ENCODE peak calls at places on chromosomes 6 and 20, in five cellular contexts. One of them, this sample, is unnamed.
A peak's percentile ranks its signal among the peaks of the same experiment; 100 is the strongest.

GRCh38 chr6:33123732-33124524 is 48.1 kb downstream of the HLA-DPB1 start:
- DNase-seq in AG04450: no peak
- DNase-seq in effector CD4-positive, alpha-beta T cell: no peak
- DNase-seq in stimulated activated CD4-positive, alpha-beta T cell treated with anti-CD3 and anti-CD28 coated beads, Interleukin-1b, Interleukin-23, amount 100 ng/mL, for 24 hours: no peak
- DNase-seq in 8988T: no peak
- DNase-seq in this sample: peak; percentile 72

GRCh38 chr6:44043036-44043478 is 84.2 kb downstream of the MRPL14 start:
- DNase-seq in stimulated activated CD4-positive, alpha-beta T cell treated with anti-CD3 and anti-CD28 coated beads, Interleukin-1b, Interleukin-23, amount 100 ng/mL, for 24 hours: no peak
- DNase-seq in AG04450: no peak
- DNase-seq in 8988T: no peak
- DNase-seq in effector CD4-positive, alpha-beta T cell: no peak
- DNase-seq in this sample: no peak

GRCh38 chr6:56732517-56732916 is 89.8 kb upstream of the DST start:
- DNase-seq in effector CD4-positive, alpha-beta T cell: no peak
- DNase-seq in stimulated activated CD4-positive, alpha-beta T cell treated with anti-CD3 and anti-CD28 coated beads, Interleukin-1b, Interleukin-23, amount 100 ng/mL, for 24 hours: no peak
- DNase-seq in AG04450: no peak
- DNase-seq in 8988T: no peak
- DNase-seq in this sample: no peak

GRCh38 chr6:157050537-157051280 is 272.6 kb downstream of the TMEM242 start:
- DNase-seq in 8988T: no peak
- DNase-seq in AG04450: no peak
- DNase-seq in stimulated activated CD4-positive, alpha-beta T cell treated with anti-CD3 and anti-CD28 coated beads, Interleukin-1b, Interleukin-23, amount 100 ng/mL, for 24 hours: no peak
- DNase-seq in effector CD4-positive, alpha-beta T cell: no peak
- DNase-seq in this sample: no peak

GRCh38 chr20:33229843-33230242 is 6.0 kb upstream of the BPIFA1 start:
- DNase-seq in AG04450: no peak
- DNase-seq in 8988T: no peak
- DNase-seq in effector CD4-positive, alpha-beta T cell: no peak
- DNase-seq in stimulated activated CD4-positive, alpha-beta T cell treated with anti-CD3 and anti-CD28 coated beads, Interleukin-1b, Interleukin-23, amount 100 ng/mL, for 24 hours: no peak
- DNase-seq in this sample: no peak

GRCh38 chr6:39937686-39938333 is 3.5 kb upstream of the MOCS1 start:
- DNase-seq in AG04450: no peak
- DNase-seq in effector CD4-positive, alpha-beta T cell: no peak
- DNase-seq in stimulated activated CD4-positive, alpha-beta T cell treated with anti-CD3 and anti-CD28 coated beads, Interleukin-1b, Interleukin-23, amount 100 ng/mL, for 24 hours: no peak
- DNase-seq in 8988T: no peak
- DNase-seq in this sample: no peak

GRCh38 chr20:25544316-25544715 is 41.0 kb downstream of the NINL start:
- DNase-seq in stimulated activated CD4-positive, alpha-beta T cell treated with anti-CD3 and anti-CD28 coated beads, Interleukin-1b, Interleukin-23, amount 100 ng/mL, for 24 hours: no peak
- DNase-seq in effector CD4-positive, alpha-beta T cell: no peak
- DNase-seq in AG04450: no peak
- DNase-seq in 8988T: no peak
- DNase-seq in this sample: no peak

GRCh38 chr6:157758516-157759023 is 64.5 kb upstream of the SNX9 start:
- DNase-seq in AG04450: no peak
- DNase-seq in 8988T: no peak
- DNase-seq in stimulated activated CD4-positive, alpha-beta T cell treated with anti-CD3 and anti-CD28 coated beads, Interleukin-1b, Interleukin-23, amount 100 ng/mL, for 24 hours: no peak
- DNase-seq in effector CD4-positive, alpha-beta T cell: no peak
- DNase-seq in this sample: peak; percentile 36

GRCh38 chr6:12369355-12369754 is 79.2 kb downstream of the EDN1 start:
- DNase-seq in 8988T: no peak
- DNase-seq in effector CD4-positive, alpha-beta T cell: no peak
- DNase-seq in AG04450: no peak
- DNase-seq in stimulated activated CD4-positive, alpha-beta T cell treated with anti-CD3 and anti-CD28 coated beads, Interleukin-1b, Interleukin-23, amount 100 ng/mL, for 24 hours: no peak
- DNase-seq in this sample: no peak

GRCh38 chr6:143536461-143536865 is 24.9 kb upstream of the FUCA2 start:
- DNase-seq in 8988T: no peak
- DNase-seq in effector CD4-positive, alpha-beta T cell: peak; percentile 30
- DNase-seq in AG04450: no peak
- DNase-seq in stimulated activated CD4-positive, alpha-beta T cell treated with anti-CD3 and anti-CD28 coated beads, Interleukin-1b, Interleukin-23, amount 100 ng/mL, for 24 hours: peak; percentile 10
- DNase-seq in this sample: peak; percentile 81

GRCh38 chr6:43144879-43145278 is 26.2 kb upstream of the SRF start:
- DNase-seq in AG04450: no peak
- DNase-seq in effector CD4-positive, alpha-beta T cell: no peak
- DNase-seq in stimulated activated CD4-positive, alpha-beta T cell treated with anti-CD3 and anti-CD28 coated beads, Interleukin-1b, Interleukin-23, amount 100 ng/mL, for 24 hours: no peak
- DNase-seq in 8988T: no peak
- DNase-seq in this sample: no peak

GRCh38 chr20:51340451-51340840 is 202.1 kb downstream of the NFATC2 start:
- DNase-seq in stimulated activated CD4-positive, alpha-beta T cell treated with anti-CD3 and anti-CD28 coated beads, Interleukin-1b, Interleukin-23, amount 100 ng/mL, for 24 hours: no peak
- DNase-seq in effector CD4-positive, alpha-beta T cell: no peak
- DNase-seq in AG04450: no peak
- DNase-seq in 8988T: no peak
- DNase-seq in this sample: no peak

GRCh38 chr20:36132802-36133211 is 21.7 kb upstream of the EPB41L1 start:
- DNase-seq in 8988T: no peak
- DNase-seq in stimulated activated CD4-positive, alpha-beta T cell treated with anti-CD3 and anti-CD28 coated beads, Interleukin-1b, Interleukin-23, amount 100 ng/mL, for 24 hours: no peak
- DNase-seq in AG04450: no peak
- DNase-seq in effector CD4-positive, alpha-beta T cell: no peak
- DNase-seq in this sample: no peak

GRCh38 chr6:16769986-16770376 is 8.7 kb upstream of the ATXN1 start:
- DNase-seq in stimulated activated CD4-positive, alpha-beta T cell treated with anti-CD3 and anti-CD28 coated beads, Interleukin-1b, Interleukin-23, amount 100 ng/mL, for 24 hours: no peak
- DNase-seq in AG04450: peak; percentile 65
- DNase-seq in 8988T: no peak
- DNase-seq in effector CD4-positive, alpha-beta T cell: no peak
- DNase-seq in this sample: no peak

GRCh38 chr6:27161946-27162603 is 85.4 kb upstream of the PRSS16 start:
- DNase-seq in 8988T: no peak
- DNase-seq in effector CD4-positive, alpha-beta T cell: no peak
- DNase-seq in AG04450: no peak
- DNase-seq in stimulated activated CD4-positive, alpha-beta T cell treated with anti-CD3 and anti-CD28 coated beads, Interleukin-1b, Interleukin-23, amount 100 ng/mL, for 24 hours: no peak
- DNase-seq in this sample: peak; percentile 69

GRCh38 chr6:123994891-123995635 is 191.4 kb downstream of the NKAIN2 start:
- DNase-seq in stimulated activated CD4-positive, alpha-beta T cell treated with anti-CD3 and anti-CD28 coated beads, Interleukin-1b, Interleukin-23, amount 100 ng/mL, for 24 hours: no peak
- DNase-seq in AG04450: no peak
- DNase-seq in 8988T: no peak
- DNase-seq in effector CD4-positive, alpha-beta T cell: no peak
- DNase-seq in this sample: no peak

GRCh38 chr6:11830105-11830504 is 51.5 kb upstream of the ADTRP start:
- DNase-seq in effector CD4-positive, alpha-beta T cell: no peak
- DNase-seq in 8988T: no peak
- DNase-seq in AG04450: no peak
- DNase-seq in stimulated activated CD4-positive, alpha-beta T cell treated with anti-CD3 and anti-CD28 coated beads, Interleukin-1b, Interleukin-23, amount 100 ng/mL, for 24 hours: no peak
- DNase-seq in this sample: no peak

GRCh38 chr20:4787825-4788224 is 66.1 kb downstream of the PRND start:
- DNase-seq in stimulated activated CD4-positive, alpha-beta T cell treated with anti-CD3 and anti-CD28 coated beads, Interleukin-1b, Interleukin-23, amount 100 ng/mL, for 24 hours: no peak
- DNase-seq in effector CD4-positive, alpha-beta T cell: no peak
- DNase-seq in 8988T: no peak
- DNase-seq in AG04450: no peak
- DNase-seq in this sample: no peak

GRCh38 chr6:115704028-115704427 is 356.7 kb downstream of the FRK start:
- DNase-seq in effector CD4-positive, alpha-beta T cell: no peak
- DNase-seq in AG04450: no peak
- DNase-seq in stimulated activated CD4-positive, alpha-beta T cell treated with anti-CD3 and anti-CD28 coated beads, Interleukin-1b, Interleukin-23, amount 100 ng/mL, for 24 hours: no peak
- DNase-seq in 8988T: no peak
- DNase-seq in this sample: no peak

GRCh38 chr20:16574656-16575355 is 1.6 kb upstream of the KIF16B start:
- DNase-seq in effector CD4-positive, alpha-beta T cell: peak; percentile 64
- DNase-seq in AG04450: no peak
- DNase-seq in stimulated activated CD4-positive, alpha-beta T cell treated with anti-CD3 and anti-CD28 coated beads, Interleukin-1b, Interleukin-23, amount 100 ng/mL, for 24 hours: peak; percentile 64
- DNase-seq in 8988T: peak; percentile 78
- DNase-seq in this sample: peak; percentile 95

GRCh38 chr20:46021361-46022359 is 7.4 kb upstream of the SLC12A5 start:
- DNase-seq in 8988T: peak; percentile 71
- DNase-seq in stimulated activated CD4-positive, alpha-beta T cell treated with anti-CD3 and anti-CD28 coated beads, Interleukin-1b, Interleukin-23, amount 100 ng/mL, for 24 hours: no peak
- DNase-seq in effector CD4-positive, alpha-beta T cell: peak; percentile 28
- DNase-seq in AG04450: no peak
- DNase-seq in this sample: peak; percentile 100

This sample was measured in endodermal cell.